ENCODE peak calls at places on chromosomes 11 and 22, in seven cellular contexts. Z, Q, X, H, P, G and L are unnamed samples. For H3K9me3, the result is how much of the 10 kb centered on the place peaks cover.

GRCh38 chr11:59678813-59679165 is 10.0 kb upstream of the PATL1 start:
- DNase-seq in X (no peak), P (no peak), Z (no peak), H (no peak), G (no peak), Q (no peak), L (no peak)

GRCh38 chr11:83070878-83071640 is 638 bp downstream of the RAB30 start:
- DNase-seq in Q (no peak), H (peak), X (peak), P (no peak), G (peak), Z (peak), L (no peak)

GRCh38 chr11:81772161-81772560 is 961.5 kb downstream of the FAM181B start:
- DNase-seq in H (no peak), Z (no peak), X (peak), Q (no peak), P (no peak), G (no peak), L (no peak)

GRCh38 chr11:11075515-11076171 is 217.8 kb upstream of the ZBED5 start:
- DNase-seq in Q (no peak), G (no peak), X (peak), H (no peak), P (no peak), Z (no peak), L (no peak)

GRCh38 chr11:72225411-72225951 is 914 bp downstream of the INPPL1 start:
- DNase-seq in G (peak), P (no peak), Q (no peak), X (peak), H (no peak), Z (no peak), L (no peak)

GRCh38 chr11:73236879-73237278 is 18.8 kb downstream of the P2RY2 start:
- DNase-seq in P (peak), H (peak), G (peak), Z (no peak), X (peak), Q (peak), L (peak)

GRCh38 chr22:44272330-44272729 is 40.4 kb downstream of the SHISAL1 start:
- DNase-seq in Z (no peak), G (no peak), P (no peak), H (no peak), X (no peak), Q (no peak), L (peak)

GRCh38 chr22:43562843-43563242 is 151.0 kb downstream of the MPPED1 start:
- DNase-seq in H (no peak), P (no peak), Q (no peak), X (no peak), Z (no peak), G (no peak), L (no peak)

GRCh38 chr22:27642104-27642800 is 159.3 kb downstream of the MN1 start:
- DNase-seq in P (no peak), H (no peak), Z (no peak), G (no peak), Q (no peak), X (peak), L (no peak)

GRCh38 chr11:92978226-92979111 is 9.0 kb downstream of the MTNR1B start:
- DNase-seq in Q (no peak), P (no peak), H (no peak), Z (no peak), G (no peak), X (peak), L (no peak)

GRCh38 chr11:35040221-35040942 is 98.6 kb upstream of the CD44 start:
- DNase-seq in Z (peak), H (no peak), X (no peak), Q (no peak), P (peak), G (no peak), L (no peak)

GRCh38 chr22:30208631-30209603 is 37.6 kb downstream of the LIF start:
- DNase-seq in G (no peak), H (peak), P (peak), X (peak), Q (peak), Z (no peak), L (no peak)

GRCh38 chr11:95138448-95138847 is 48.8 kb downstream of the ENDOD1 start:
- DNase-seq in Q (no peak), X (no peak), Z (no peak), G (no peak), P (no peak), H (no peak), L (no peak)

GRCh38 chr22:40381461-40381860 is 11.1 kb downstream of the SGSM3 start:
- DNase-seq in X (no peak), H (no peak), G (no peak), P (no peak), Q (no peak), Z (no peak), L (no peak)

GRCh38 chr11:115535781-115536180 is 31.6 kb upstream of the CADM1 start:
- DNase-seq in G (no peak), X (no peak), Z (no peak), Q (no peak), P (no peak), H (no peak), L (no peak)

GRCh38 chr11:35174666-35175065 is 35.7 kb downstream of the CD44 start:
- DNase-seq in H (no peak), X (no peak), P (no peak), Z (no peak), G (no peak), Q (no peak), L (no peak)

GRCh38 chr22:49208003-49208402 is 619.7 kb downstream of the BRD1 start:
- DNase-seq in X (no peak), H (no peak), Z (no peak), P (no peak), Q (no peak), G (no peak), L (no peak)
- H3K9me3 ChIP-seq in X (under half), H (under half), Z (under half), P (under half), Q (under half), G (under half), L (under half)

GRCh38 chr22:48091060-48091650 is 1328.7 kb downstream of the TBC1D22A start:
- DNase-seq in Q (no peak), P (no peak), H (no peak), X (no peak), Z (no peak), G (no peak), L (no peak)
- H3K9me3 ChIP-seq in Q (under half), P (under half), H (under half), X (under half), Z (under half), G (under half), L (under half)

DNA sequence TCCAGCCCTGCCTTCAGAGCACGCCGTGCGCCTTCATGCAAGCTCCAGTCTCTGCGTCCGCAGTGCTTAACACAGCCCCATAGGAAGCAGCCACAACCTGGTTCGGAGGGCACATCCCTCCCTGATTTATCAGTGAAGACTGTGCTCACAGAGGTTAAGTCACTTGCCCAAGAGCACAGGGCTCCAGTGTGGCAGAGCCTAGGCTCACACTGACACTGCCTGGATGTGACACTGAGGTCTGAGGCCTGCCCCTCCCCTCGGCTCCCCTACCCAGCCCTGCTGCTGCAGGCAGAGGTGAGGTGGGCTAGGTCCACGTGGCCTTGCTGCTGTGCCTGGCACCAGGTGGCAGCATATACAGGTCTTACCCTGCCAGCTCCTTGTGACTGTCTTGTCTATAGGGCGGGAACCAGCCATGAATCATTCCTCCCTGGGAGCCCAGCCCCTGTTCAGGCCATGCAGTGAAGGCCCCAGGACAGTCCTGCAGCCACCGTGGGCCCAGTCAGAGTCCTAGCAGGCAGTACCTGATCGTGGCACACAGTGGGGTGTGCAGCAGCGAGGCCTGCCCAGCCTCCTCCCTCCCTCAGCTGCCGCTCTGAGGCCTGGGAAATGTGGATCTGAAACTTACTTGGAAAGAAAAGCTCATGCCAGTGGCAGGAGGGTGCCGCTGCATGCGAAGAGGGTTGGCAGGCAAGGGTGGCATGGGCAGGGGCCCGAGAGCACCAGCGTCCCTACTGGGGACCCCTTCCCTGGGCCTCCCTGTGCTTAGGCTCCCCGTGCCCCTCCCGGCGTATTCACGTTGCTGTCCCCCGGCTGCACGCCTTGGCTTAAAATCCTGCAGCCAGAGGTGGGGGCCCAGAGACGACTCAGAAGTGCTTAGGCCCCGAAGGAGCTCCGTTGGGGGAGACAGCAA is 1.2 kb upstream of the CERK start:
- DNase-seq in G (no peak), Z (peak), Q (no peak), H (peak), P (peak), X (no peak), L (peak)
- H3K9me3 ChIP-seq in G (under half), Z (under half), Q (under half), H (under half), P (under half), X (under half), L (under half)

GRCh38 chr11:70925238-70925637 is 327.1 kb downstream of the SHANK2 start:
- DNase-seq in X (no peak), Z (no peak), H (no peak), Q (no peak), P (no peak), G (no peak), L (no peak)

GRCh38 chr11:70926543-70926942 is 325.8 kb downstream of the SHANK2 start:
- DNase-seq in Z (no peak), G (no peak), Q (no peak), X (no peak), H (no peak), P (no peak), L (no peak)

GRCh38 chr11:70928854-70929598 is 323.4 kb downstream of the SHANK2 start:
- DNase-seq in Z (no peak), H (no peak), P (no peak), X (no peak), Q (no peak), G (no peak), L (no peak)

GRCh38 chr11:70921804-70922203 is 330.6 kb downstream of the SHANK2 start:
- DNase-seq in G (no peak), P (no peak), Q (no peak), Z (no peak), X (no peak), H (no peak), L (no peak)

GRCh38 chr11:70924108-70924507 is 328.3 kb downstream of the SHANK2 start:
- DNase-seq in P (no peak), G (no peak), Z (no peak), Q (no peak), H (no peak), X (no peak), L (no peak)
- H3K9me3 ChIP-seq in P (under half), G (under half), Z (under half), Q (under half), H (under half), X (under half), L (under half)